ENCODE peak calls at places on chromosome 22, in six cellular contexts. One of them, this sample, is unnamed.

GRCh38 chr22:45544588-45545170 is 42.0 kb downstream of the FBLN1 start:
- DNase-seq in GM23338: no peak
- DNase-seq in PC-3: no peak
- DNase-seq in GM23248: peak; percentile 47
- DNase-seq in OCI-LY7: no peak
- DNase-seq in SK-N-SH: no peak
- DNase-seq in this sample: no peak

GRCh38 chr22:46477967-46478635 is 59.3 kb downstream of the CELSR1 start:
- DNase-seq in GM23338: no peak
- DNase-seq in PC-3: no peak
- DNase-seq in GM23248: no peak
- DNase-seq in OCI-LY7: no peak
- DNase-seq in SK-N-SH: no peak
- DNase-seq in this sample: no peak

GRCh38 chr22:38564669-38565068 is 5.3 kb downstream of the DMC1 start:
- DNase-seq in GM23338: no peak
- DNase-seq in PC-3: no peak
- DNase-seq in GM23248: peak; percentile 59
- DNase-seq in OCI-LY7: no peak
- DNase-seq in SK-N-SH: no peak
- DNase-seq in this sample: no peak

GRCh38 chr22:38046070-38046748 is 11.0 kb upstream of the PICK1 start:
- DNase-seq in GM23338: no peak
- DNase-seq in PC-3: no peak
- DNase-seq in GM23248: no peak
- DNase-seq in OCI-LY7: no peak
- DNase-seq in SK-N-SH: no peak
- DNase-seq in this sample: peak; percentile 70

GRCh38 chr22:35552186-35552842 is 11.7 kb downstream of the RASD2 start:
- DNase-seq in GM23338: peak; percentile 86
- DNase-seq in PC-3: peak; percentile 9
- DNase-seq in GM23248: peak; percentile 46
- DNase-seq in OCI-LY7: peak; percentile 94
- DNase-seq in SK-N-SH: peak; percentile 87
- DNase-seq in this sample: peak; percentile 77

GRCh38 chr22:19287889-19288288 is 3.6 kb downstream of the CLTCL1 start:
- DNase-seq in GM23338: no peak
- DNase-seq in PC-3: peak; percentile 44
- DNase-seq in GM23248: peak; percentile 91
- DNase-seq in OCI-LY7: no peak
- DNase-seq in SK-N-SH: no peak
- DNase-seq in this sample: no peak

GRCh38 chr22:17772249-17772962 is 1.9 kb downstream of the BID start:
- DNase-seq in GM23338: no peak
- DNase-seq in PC-3: peak; percentile 53
- DNase-seq in GM23248: peak; percentile 23
- DNase-seq in OCI-LY7: no peak
- DNase-seq in SK-N-SH: peak; percentile 87
- DNase-seq in this sample: no peak

GRCh38 chr22:27935897-27936296 is 16.8 kb upstream of the PITPNB start:
- DNase-seq in GM23338: no peak
- DNase-seq in PC-3: no peak
- DNase-seq in GM23248: no peak
- DNase-seq in OCI-LY7: no peak
- DNase-seq in SK-N-SH: no peak
- DNase-seq in this sample: no peak

GRCh38 chr22:44972363-44973083 is 37.3 kb downstream of the PHF21B start:
- DNase-seq in GM23338: no peak
- DNase-seq in PC-3: no peak
- DNase-seq in GM23248: no peak
- DNase-seq in OCI-LY7: no peak
- DNase-seq in SK-N-SH: no peak
- DNase-seq in this sample: no peak

GRCh38 chr22:35559354-35560005 is 18.8 kb downstream of the RASD2 start:
- DNase-seq in GM23338: no peak
- DNase-seq in PC-3: no peak
- DNase-seq in GM23248: peak; percentile 78
- DNase-seq in OCI-LY7: no peak
- DNase-seq in SK-N-SH: no peak
- DNase-seq in this sample: no peak

GRCh38 chr22:36461665-36462474 is 19.6 kb downstream of the TXN2 start:
- DNase-seq in GM23338: peak; percentile 73
- DNase-seq in PC-3: peak; percentile 84
- DNase-seq in GM23248: peak; percentile 79
- DNase-seq in OCI-LY7: no peak
- DNase-seq in SK-N-SH: no peak
- DNase-seq in this sample: no peak

GRCh38 chr22:48750826-48751440 is 1076.7 kb downstream of the BRD1 start:
- DNase-seq in GM23338: no peak
- DNase-seq in PC-3: no peak
- DNase-seq in GM23248: no peak
- DNase-seq in OCI-LY7: no peak
- DNase-seq in SK-N-SH: no peak
- DNase-seq in this sample: no peak

GRCh38 chr22:27238935-27239510 is 562.5 kb downstream of the MN1 start:
- DNase-seq in GM23338: no peak
- DNase-seq in PC-3: peak; percentile 7
- DNase-seq in GM23248: peak; percentile 94
- DNase-seq in OCI-LY7: no peak
- DNase-seq in SK-N-SH: peak; percentile 87
- DNase-seq in this sample: no peak

GRCh38 chr22:17754233-17754925 is 19.9 kb downstream of the BID start:
- DNase-seq in GM23338: peak; percentile 76
- DNase-seq in PC-3: peak; percentile 7
- DNase-seq in GM23248: no peak
- DNase-seq in OCI-LY7: peak; percentile 41
- DNase-seq in SK-N-SH: no peak
- DNase-seq in this sample: peak; percentile 62

GRCh38 chr22:40322061-40322460 is 24.2 kb upstream of the ADSL start:
- DNase-seq in GM23338: no peak
- DNase-seq in PC-3: no peak
- DNase-seq in GM23248: no peak
- DNase-seq in OCI-LY7: no peak
- DNase-seq in SK-N-SH: no peak
- DNase-seq in this sample: no peak

GRCh38 chr22:20156611-20157415 is 6.0 kb upstream of the CCDC188 start:
- DNase-seq in GM23338: peak; percentile 88
- DNase-seq in PC-3: peak; percentile 82
- DNase-seq in GM23248: peak; percentile 53
- DNase-seq in OCI-LY7: peak; percentile 75
- DNase-seq in SK-N-SH: peak; percentile 90
- DNase-seq in this sample: peak; percentile 88

GRCh38 chr22:36775589-36775965 is 342 bp downstream of the IFT27 start:
- DNase-seq in GM23338: peak; percentile 45
- DNase-seq in PC-3: peak; percentile 7
- DNase-seq in GM23248: peak; percentile 48
- DNase-seq in OCI-LY7: peak; percentile 46
- DNase-seq in SK-N-SH: no peak
- DNase-seq in this sample: peak; percentile 69

GRCh38 chr22:20624161-20624616 is 116.8 kb downstream of the MED15 start:
- DNase-seq in GM23338: no peak
- DNase-seq in PC-3: peak; percentile 23
- DNase-seq in GM23248: peak; percentile 50
- DNase-seq in OCI-LY7: no peak
- DNase-seq in SK-N-SH: no peak
- DNase-seq in this sample: no peak

GRCh38 chr22:36852056-36852973 is 8.5 kb upstream of the NCF4 start:
- DNase-seq in GM23338: no peak
- DNase-seq in PC-3: no peak
- DNase-seq in GM23248: no peak
- DNase-seq in OCI-LY7: no peak
- DNase-seq in SK-N-SH: no peak
- DNase-seq in this sample: no peak

DNA sequence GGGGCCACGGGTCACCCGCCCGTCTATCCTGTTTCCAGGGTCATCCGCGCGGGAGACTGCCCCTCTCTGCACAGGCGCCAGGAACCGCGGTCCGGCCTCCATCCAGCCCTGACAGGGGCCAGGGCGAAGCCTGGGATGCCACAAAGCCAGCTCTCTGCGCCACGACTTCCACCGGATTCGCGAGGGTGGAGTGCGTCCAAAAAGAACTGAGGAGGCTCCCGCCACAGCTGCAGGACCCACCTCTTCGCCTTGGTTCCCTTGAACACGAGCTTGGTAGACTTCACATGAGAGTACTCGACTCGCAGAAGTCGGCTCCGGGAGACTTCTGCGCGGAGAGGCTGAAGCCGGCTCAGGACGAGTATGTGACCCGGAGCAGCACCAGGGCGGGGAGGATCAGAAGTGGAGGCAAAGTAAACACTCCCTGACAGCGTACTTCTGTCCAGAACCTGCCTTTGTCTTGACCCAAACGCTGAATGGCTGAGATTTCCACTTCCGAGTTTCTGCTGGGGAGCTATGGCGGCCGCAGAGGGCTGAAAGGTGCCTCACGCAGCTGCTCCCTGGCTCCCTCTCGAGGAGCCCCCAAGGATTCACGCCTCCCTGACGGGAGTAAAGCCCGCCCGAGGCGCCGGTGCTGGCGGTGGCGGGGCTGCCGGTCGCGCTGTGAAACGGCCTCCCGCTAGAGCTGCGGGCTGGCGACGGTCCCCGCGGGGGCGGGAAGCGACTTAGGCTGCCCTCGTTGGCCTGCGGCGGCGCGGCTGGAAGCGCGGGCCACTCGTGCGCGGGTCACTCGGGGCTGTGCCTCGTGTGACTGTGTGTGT is 4566.7 kb upstream of the OR11H1 start:
- DNase-seq in GM23338: no peak
- DNase-seq in PC-3: no peak
- DNase-seq in GM23248: no peak
- DNase-seq in OCI-LY7: no peak
- DNase-seq in SK-N-SH: peak; percentile 42
- DNase-seq in this sample: no peak
- H3K4me3 ChIP-seq in GM23338: no peak overlapping the region
- H3K4me3 ChIP-seq in PC-3: no peak overlapping the region
- H3K4me3 ChIP-seq in GM23248: no peak overlapping the region
- H3K4me3 ChIP-seq in OCI-LY7: no peak overlapping the region
- H3K4me3 ChIP-seq in SK-N-SH: peak overlapping the region; percentile 26
- H3K4me3 ChIP-seq in this sample: no peak overlapping the region

GRCh38 chr22:21651521-21652009 is 9.5 kb downstream of the SDF2L1 start:
- DNase-seq in GM23338: no peak
- DNase-seq in PC-3: peak; percentile 9
- DNase-seq in GM23248: no peak
- DNase-seq in OCI-LY7: no peak
- DNase-seq in SK-N-SH: peak; percentile 71
- DNase-seq in this sample: peak; percentile 71

GRCh38 chr22:21650280-21650679 is 8.2 kb downstream of the SDF2L1 start:
- DNase-seq in GM23338: no peak
- DNase-seq in PC-3: no peak
- DNase-seq in GM23248: no peak
- DNase-seq in OCI-LY7: no peak
- DNase-seq in SK-N-SH: no peak
- DNase-seq in this sample: no peak

GRCh38 chr22:21650823-21651520 is 8.9 kb downstream of the SDF2L1 start:
- DNase-seq in GM23338: peak; percentile 40
- DNase-seq in PC-3: no peak
- DNase-seq in GM23248: peak; percentile 19
- DNase-seq in OCI-LY7: no peak
- DNase-seq in SK-N-SH: no peak
- DNase-seq in this sample: peak; percentile 48

GRCh38 chr22:21652010-21652546 is 10.0 kb downstream of the SDF2L1 start:
- DNase-seq in GM23338: peak; percentile 96
- DNase-seq in PC-3: peak; percentile 89
- DNase-seq in GM23248: peak; percentile 95
- DNase-seq in OCI-LY7: peak; percentile 94
- DNase-seq in SK-N-SH: peak; percentile 93
- DNase-seq in this sample: peak; percentile 96

GRCh38 chr22:21652547-21653545 is 10.7 kb downstream of the SDF2L1 start:
- DNase-seq in GM23338: peak; percentile 66
- DNase-seq in PC-3: no peak
- DNase-seq in GM23248: no peak
- DNase-seq in OCI-LY7: peak; percentile 40
- DNase-seq in SK-N-SH: no peak
- DNase-seq in this sample: peak; percentile 92
- H2AFZ ChIP-seq in GM23338: peak overlapping the region; percentile 73
- H2AFZ ChIP-seq in PC-3: peak overlapping the region; percentile 98
- H2AFZ ChIP-seq in GM23248: peak overlapping the region; percentile 97
- H2AFZ ChIP-seq in OCI-LY7: peak overlapping the region; percentile 97
- H2AFZ ChIP-seq in SK-N-SH: peak overlapping the region; percentile 98
- H2AFZ ChIP-seq in this sample: no peak overlapping the region

GRCh38 chr22:23837496-23837859 is 1.3 kb downstream of the DERL3 start:
- DNase-seq in GM23338: no peak
- DNase-seq in PC-3: no peak
- DNase-seq in GM23248: no peak
- DNase-seq in OCI-LY7: no peak
- DNase-seq in SK-N-SH: peak; percentile 18
- DNase-seq in this sample: no peak

GRCh38 chr22:23836281-23836680 is 2.5 kb downstream of the DERL3 start:
- DNase-seq in GM23338: no peak
- DNase-seq in PC-3: no peak
- DNase-seq in GM23248: no peak
- DNase-seq in OCI-LY7: no peak
- DNase-seq in SK-N-SH: peak; percentile 14
- DNase-seq in this sample: no peak

GRCh38 chr22:23836692-23837495 is 1.9 kb downstream of the DERL3 start:
- DNase-seq in GM23338: no peak
- DNase-seq in PC-3: no peak
- DNase-seq in GM23248: no peak
- DNase-seq in OCI-LY7: no peak
- DNase-seq in SK-N-SH: peak; percentile 23
- DNase-seq in this sample: no peak

GRCh38 chr22:23838686-23839468 is at the start of gene DERL3:
- DNase-seq in GM23338: peak; percentile 100
- DNase-seq in PC-3: peak; percentile 63
- DNase-seq in GM23248: peak; percentile 94
- DNase-seq in OCI-LY7: peak; percentile 100
- DNase-seq in SK-N-SH: peak; percentile 41
- DNase-seq in this sample: peak; percentile 99

DNA sequence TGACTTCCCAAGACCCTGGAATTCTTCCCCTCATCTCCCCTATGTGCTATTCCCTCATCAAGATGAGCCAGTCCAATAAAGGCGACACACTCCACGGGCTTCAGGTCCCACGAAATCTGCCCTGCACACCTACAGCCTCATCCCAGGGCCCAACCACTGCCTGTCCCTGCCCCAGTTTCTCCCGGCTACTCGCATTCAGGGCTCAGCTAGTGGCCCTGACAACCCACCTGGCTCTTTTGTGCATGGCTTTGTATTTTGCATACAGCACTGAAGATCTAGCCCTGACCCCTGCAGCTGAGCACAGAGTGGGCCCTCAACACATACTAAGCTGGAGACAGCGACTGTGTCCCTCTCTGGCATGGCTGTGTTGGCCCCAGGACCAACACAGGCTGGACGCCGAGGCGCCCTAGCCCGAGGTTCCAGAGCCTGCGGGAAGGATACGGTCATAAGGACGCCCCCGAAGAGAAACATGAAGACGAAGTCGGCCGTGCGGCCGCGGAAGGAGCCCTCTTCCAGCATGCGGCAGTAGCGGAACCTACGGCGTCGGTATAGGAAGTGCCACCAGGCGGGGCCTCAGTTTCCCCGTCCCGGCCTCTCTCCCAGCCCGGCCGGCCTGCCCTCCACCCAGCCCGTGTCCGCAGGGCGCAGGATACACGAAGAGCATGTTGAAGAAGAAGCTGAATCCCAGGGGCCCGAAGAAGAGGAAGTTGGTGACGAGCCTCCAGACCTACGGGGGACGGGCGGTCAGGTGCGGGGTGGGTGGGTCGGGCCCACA is 708 bp downstream of the DERL3 start:
- DNase-seq in GM23338: peak; percentile 60
- DNase-seq in PC-3: no peak
- DNase-seq in GM23248: no peak
- DNase-seq in OCI-LY7: peak; percentile 58
- DNase-seq in SK-N-SH: peak; percentile 10
- DNase-seq in this sample: peak; percentile 46
- TF ChIP-seq EZH2phosphoT487 in GM23338: no peak
- TF ChIP-seq EZH2phosphoT487 in PC-3: no peak
- TF ChIP-seq EZH2phosphoT487 in GM23248: no peak
- TF ChIP-seq EZH2phosphoT487 in OCI-LY7: no peak
- TF ChIP-seq EZH2phosphoT487 in SK-N-SH: no peak
- TF ChIP-seq EZH2phosphoT487 in this sample: no peak

GRCh38 chr22:42151924-42152635 is 21.5 kb upstream of the CYP2D6 start:
- DNase-seq in GM23338: peak; percentile 47
- DNase-seq in PC-3: no peak
- DNase-seq in GM23248: peak; percentile 16
- DNase-seq in OCI-LY7: no peak
- DNase-seq in SK-N-SH: no peak
- DNase-seq in this sample: no peak
- H3K4me3 ChIP-seq in GM23338: no peak overlapping the region
- H3K4me3 ChIP-seq in PC-3: no peak overlapping the region
- H3K4me3 ChIP-seq in GM23248: no peak overlapping the region
- H3K4me3 ChIP-seq in OCI-LY7: no peak overlapping the region
- H3K4me3 ChIP-seq in SK-N-SH: no peak overlapping the region
- H3K4me3 ChIP-seq in this sample: no peak overlapping the region